ENCODE peak calls at places on chromosomes 11 and 22, in six cellular contexts. A is tibial artery; Y is NB4; P is endodermal cell; V is CD8-positive, alpha-beta T cell; I is HFF-Myc. S is an unnamed sample.

GRCh38 chr11:101870510-101870909 is 44.3 kb upstream of the CEP126 start:
- DNase-seq in A (no peak), I (peak), P (no peak), Y (peak), V (no peak), S (no peak)

GRCh38 chr22:35604671-35605457 is 12.3 kb downstream of the MB start:
- DNase-seq in I (no peak), V (no peak), Y (peak), A (no peak), P (no peak), S (no peak)

GRCh38 chr11:77047007-77047927 is 13.1 kb downstream of the B3GNT6 start:
- DNase-seq in V (peak), Y (peak), P (peak), A (peak), I (peak), S (peak)

GRCh38 chr11:12094872-12095800 is 15.3 kb upstream of the MICAL2 start:
- DNase-seq in P (no peak), I (no peak), A (peak), V (no peak), Y (no peak), S (no peak)

GRCh38 chr22:20647586-20648305 is 126.2 kb upstream of the SERPIND1 start:
- DNase-seq in V (no peak), Y (no peak), P (no peak), I (no peak), A (no peak), S (no peak)

GRCh38 chr11:57920971-57921370 is 102.7 kb upstream of the OR9Q1 start:
- DNase-seq in Y (no peak), A (no peak), I (no peak), V (no peak), P (no peak), S (no peak)

GRCh38 chr11:119964136-119965025 is 173.5 kb downstream of the TRIM29 start:
- DNase-seq in V (no peak), P (peak), A (no peak), I (no peak), Y (no peak), S (no peak)

GRCh38 chr11:11579012-11579755 is 42.6 kb downstream of the GALNT18 start:
- DNase-seq in A (no peak), I (no peak), V (no peak), Y (no peak), P (peak), S (no peak)

GRCh38 chr11:65429069-65429681 is 6.6 kb downstream of the NEAT1 start:
- DNase-seq in V (no peak), A (peak), Y (peak), I (no peak), P (no peak), S (peak)

GRCh38 chr11:77071671-77072605 is 5.2 kb downstream of the CAPN5 start:
- DNase-seq in A (no peak), I (no peak), Y (peak), V (no peak), P (peak), S (no peak)

GRCh38 chr22:42977574-42977973 is 37.4 kb downstream of the PACSIN2 start:
- DNase-seq in I (no peak), Y (no peak), A (no peak), V (no peak), P (no peak), S (no peak)

GRCh38 chr11:79503028-79503427 is 62.2 kb upstream of the TENM4 start:
- DNase-seq in P (peak), A (no peak), I (no peak), V (no peak), Y (no peak), S (no peak)

GRCh38 chr11:85810871-85811611 is at the start of gene SYTL2:
- DNase-seq in Y (peak), I (no peak), V (peak), P (peak), A (peak), S (peak)

GRCh38 chr22:25933158-25933788 is 191.3 kb downstream of the MYO18B start:
- DNase-seq in I (no peak), Y (no peak), P (peak), V (no peak), A (no peak), S (no peak)

GRCh38 chr11:88335284-88335683 is 2.3 kb downstream of the CTSC start:
- DNase-seq in P (no peak), V (no peak), Y (peak), I (no peak), A (no peak), S (no peak)

GRCh38 chr11:46611526-46612304 is 5.3 kb downstream of the HARBI1 start:
- DNase-seq in P (no peak), Y (no peak), I (no peak), V (no peak), A (no peak), S (no peak)

GRCh38 chr11:73374130-73374529 is 2.1 kb upstream of the RELT start:
- DNase-seq in Y (no peak), A (no peak), P (no peak), V (no peak), I (no peak), S (no peak)

GRCh38 chr11:117414724-117415123 is 87.1 kb downstream of the CEP164 start:
- DNase-seq in A (no peak), P (peak), Y (no peak), V (no peak), I (no peak), S (no peak)

GRCh38 chr11:84465040-84465439 is 1162.1 kb downstream of the DLG2 start:
- DNase-seq in V (no peak), P (no peak), Y (no peak), A (no peak), I (no peak), S (no peak)

GRCh38 chr11:15769203-15769602 is 587.1 kb downstream of the SOX6 start:
- DNase-seq in V (no peak), Y (no peak), I (no peak), P (no peak), A (no peak), S (no peak)

GRCh38 chr22:23038334-23038642 is 32.0 kb upstream of the GNAZ start:
- DNase-seq in V (no peak), Y (no peak), A (no peak), I (no peak), P (no peak), S (no peak)

GRCh38 chr11:44590769-44591168 is 25.3 kb downstream of the CD82 start:
- DNase-seq in I (no peak), V (no peak), P (no peak), Y (no peak), A (no peak), S (no peak)

GRCh38 chr11:129620705-129621104 is 194.9 kb upstream of the TMEM45B start:
- DNase-seq in P (no peak), V (no peak), I (no peak), Y (no peak), A (no peak), S (no peak)

GRCh38 chr11:121929581-121929980 is 186.4 kb downstream of the BLID start:
- DNase-seq in P (peak), A (no peak), I (no peak), Y (no peak), V (no peak), S (no peak)

GRCh38 chr22:49965291-49966040 is 4.9 kb downstream of the PIM3 start:
- DNase-seq in Y (no peak), I (no peak), P (no peak), A (peak), V (no peak), S (peak)

GRCh38 chr11:119450590-119450989 is 27.6 kb upstream of the THY1 start:
- DNase-seq in Y (no peak), A (no peak), P (no peak), I (no peak), V (no peak), S (no peak)

GRCh38 chr11:71397328-71397860 is 50.8 kb downstream of the DHCR7 start:
- DNase-seq in V (no peak), Y (no peak), A (no peak), P (no peak), I (no peak), S (no peak)
- TF ChIP-seq CTCF in V (no peak), Y (no peak), A (no peak), P (no peak), I (no peak), S (no peak)

DNA sequence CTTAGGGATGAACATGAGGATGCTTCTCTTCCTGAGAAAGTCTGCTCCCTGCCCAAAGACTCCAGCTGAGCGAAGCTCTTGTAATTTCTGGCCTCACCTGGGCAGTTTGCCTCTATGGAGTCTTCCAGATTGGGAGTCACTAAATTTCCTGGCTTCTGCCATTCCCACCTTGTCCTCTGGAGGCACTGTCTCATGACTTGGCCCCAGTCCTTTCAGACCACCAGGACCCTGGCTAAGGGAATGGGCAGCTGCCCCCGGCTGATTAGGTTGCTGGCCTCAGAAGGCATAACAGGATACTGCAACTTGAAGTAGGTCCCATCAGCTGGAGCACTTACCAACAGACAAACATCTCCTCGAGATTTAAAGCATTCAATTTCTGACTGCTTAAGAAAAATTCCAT is 128.1 kb upstream of the SPON1 start:
- DNase-seq in V (no peak), A (no peak), Y (peak), P (peak), I (no peak), S (no peak)
- TF ChIP-seq CTCF in V (no peak), A (no peak), Y (peak), P (peak), I (peak), S (peak)

GRCh38 chr22:40400173-40400572 is 29.8 kb downstream of the SGSM3 start:
- DNase-seq in I (no peak), A (no peak), P (no peak), V (no peak), Y (peak), S (peak)
- TF ChIP-seq CTCF in I (no peak), A (no peak), P (no peak), V (no peak), Y (no peak), S (no peak)

DNA sequence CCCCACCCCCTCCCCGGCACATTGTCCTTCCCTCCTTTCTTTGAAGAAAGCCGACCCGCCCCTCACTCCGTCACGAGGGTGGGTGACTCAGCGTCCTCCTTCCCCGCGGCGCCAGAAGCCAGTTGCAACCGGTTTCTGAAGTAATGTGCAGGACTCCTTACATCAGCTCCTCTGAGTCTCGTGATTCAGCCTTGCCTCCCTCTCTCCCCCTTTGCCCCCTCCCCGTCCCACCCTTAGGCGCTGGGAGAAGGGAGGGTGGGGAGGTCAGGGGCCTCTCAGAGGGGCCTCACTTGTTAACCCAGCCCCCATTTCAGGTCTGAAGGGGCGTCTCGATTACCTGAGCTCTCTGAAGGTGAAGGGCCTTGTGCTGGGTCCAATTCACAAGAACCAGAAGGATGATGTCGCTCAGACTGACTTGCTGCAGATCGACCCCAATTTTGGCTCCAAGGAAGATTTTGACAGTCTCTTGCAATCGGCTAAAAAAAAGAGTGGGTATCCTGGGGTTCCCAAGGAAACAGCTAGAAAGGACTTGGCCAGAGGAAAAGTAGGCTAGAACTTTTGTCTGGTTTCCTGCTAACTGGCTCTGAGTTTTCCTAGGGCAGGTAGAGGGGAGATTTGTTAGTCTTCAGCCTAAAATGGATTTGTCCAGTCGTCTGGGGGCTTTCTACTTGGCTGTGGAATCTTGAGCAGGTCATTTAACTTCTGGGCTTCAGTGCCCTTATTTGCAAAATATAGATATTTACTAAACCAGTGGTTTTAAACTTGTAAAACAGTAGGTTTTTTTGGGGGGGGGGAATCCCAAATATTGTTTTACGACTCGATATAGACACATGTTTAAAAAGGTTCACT is 1.1 kb downstream of the SLC3A2 start:
- DNase-seq in I (peak), V (peak), A (peak), Y (peak), P (no peak), S (no peak)
- TF ChIP-seq CTCF in I (no peak), V (no peak), A (peak), Y (no peak), P (no peak), S (no peak)

GRCh38 chr11:63907808-63908530 is 9.0 kb downstream of the RCOR2 start:
- DNase-seq in I (no peak), Y (no peak), V (no peak), A (no peak), P (peak), S (no peak)
- TF ChIP-seq CTCF in I (no peak), Y (no peak), V (no peak), A (no peak), P (peak), S (no peak)

GRCh38 chr11:68968306-68969255 is 12.2 kb downstream of the MRGPRD start:
- DNase-seq in P (no peak), I (no peak), Y (no peak), V (no peak), A (no peak), S (no peak)
- TF ChIP-seq CTCF in P (peak), I (no peak), Y (no peak), V (no peak), A (no peak), S (no peak)